ENCODE peak calls at places on chromosomes 4 and X, in eight cellular contexts. One of them, this sample, is unnamed.

GRCh38 chr4:173367285-173367684 is 3.5 kb upstream of the SAP30 start:
- DNase-seq in activated CD8-positive, alpha-beta T cell treated with anti-CD3 and anti-CD28 coated beads for 36 hours: no peak
- DNase-seq in AG20443: no peak
- DNase-seq in ovary: no peak
- DNase-seq in NCI-H2171 treated with DMSO at 0.1 percent for 48 hours: no peak
- DNase-seq in M059J: peak; percentile 21
- DNase-seq in fibroblast of lung: peak; percentile 9
- DNase-seq in GM23248: peak; percentile 28
- DNase-seq in this sample: no peak

GRCh38 chrX:116272328-116272727 is 101.8 kb downstream of the AGTR2 start:
- DNase-seq in fibroblast of lung: peak; percentile 88
- DNase-seq in activated CD8-positive, alpha-beta T cell treated with anti-CD3 and anti-CD28 coated beads for 36 hours: no peak
- DNase-seq in AG20443: peak; percentile 59
- DNase-seq in ovary: no peak
- DNase-seq in NCI-H2171 treated with DMSO at 0.1 percent for 48 hours: no peak
- DNase-seq in GM23248: peak; percentile 86
- DNase-seq in M059J: peak; percentile 97
- DNase-seq in this sample: no peak

GRCh38 chr4:153064571-153064970 is 128.4 kb downstream of the FHDC1 start:
- DNase-seq in NCI-H2171 treated with DMSO at 0.1 percent for 48 hours: no peak
- DNase-seq in GM23248: no peak
- DNase-seq in M059J: no peak
- DNase-seq in ovary: no peak
- DNase-seq in fibroblast of lung: no peak
- DNase-seq in activated CD8-positive, alpha-beta T cell treated with anti-CD3 and anti-CD28 coated beads for 36 hours: no peak
- DNase-seq in AG20443: no peak
- DNase-seq in this sample: no peak

GRCh38 chr4:114780205-114780604 is 181.6 kb downstream of the UGT8 start:
- DNase-seq in activated CD8-positive, alpha-beta T cell treated with anti-CD3 and anti-CD28 coated beads for 36 hours: no peak
- DNase-seq in NCI-H2171 treated with DMSO at 0.1 percent for 48 hours: peak; percentile 55
- DNase-seq in fibroblast of lung: peak; percentile 42
- DNase-seq in ovary: peak; percentile 17
- DNase-seq in GM23248: peak; percentile 52
- DNase-seq in M059J: peak; percentile 1
- DNase-seq in AG20443: no peak
- DNase-seq in this sample: no peak

GRCh38 chr4:26525751-26526150 is 35.5 kb upstream of the CCKAR start:
- DNase-seq in NCI-H2171 treated with DMSO at 0.1 percent for 48 hours: no peak
- DNase-seq in M059J: peak; percentile 64
- DNase-seq in activated CD8-positive, alpha-beta T cell treated with anti-CD3 and anti-CD28 coated beads for 36 hours: no peak
- DNase-seq in AG20443: no peak
- DNase-seq in fibroblast of lung: no peak
- DNase-seq in ovary: no peak
- DNase-seq in GM23248: peak; percentile 31
- DNase-seq in this sample: no peak

GRCh38 chr4:128334256-128334655 is 46.6 kb upstream of the PGRMC2 start:
- DNase-seq in AG20443: no peak
- DNase-seq in NCI-H2171 treated with DMSO at 0.1 percent for 48 hours: no peak
- DNase-seq in fibroblast of lung: no peak
- DNase-seq in GM23248: no peak
- DNase-seq in M059J: no peak
- DNase-seq in ovary: no peak
- DNase-seq in activated CD8-positive, alpha-beta T cell treated with anti-CD3 and anti-CD28 coated beads for 36 hours: no peak
- DNase-seq in this sample: no peak

GRCh38 chr4:90958256-90958895 is 831.2 kb downstream of the CCSER1 start:
- DNase-seq in fibroblast of lung: peak; percentile 92
- DNase-seq in M059J: peak; percentile 81
- DNase-seq in ovary: no peak
- DNase-seq in AG20443: no peak
- DNase-seq in GM23248: no peak
- DNase-seq in NCI-H2171 treated with DMSO at 0.1 percent for 48 hours: peak; percentile 65
- DNase-seq in activated CD8-positive, alpha-beta T cell treated with anti-CD3 and anti-CD28 coated beads for 36 hours: no peak
- DNase-seq in this sample: no peak

GRCh38 chr4:121462660-121463261 is 81.9 kb upstream of the QRFPR start:
- DNase-seq in ovary: no peak
- DNase-seq in fibroblast of lung: peak; percentile 75
- DNase-seq in GM23248: peak; percentile 88
- DNase-seq in NCI-H2171 treated with DMSO at 0.1 percent for 48 hours: peak; percentile 11
- DNase-seq in M059J: peak; percentile 66
- DNase-seq in activated CD8-positive, alpha-beta T cell treated with anti-CD3 and anti-CD28 coated beads for 36 hours: peak; percentile 64
- DNase-seq in AG20443: peak; percentile 62
- DNase-seq in this sample: peak; percentile 36

GRCh38 chrX:150833454-150834056 is 64.9 kb downstream of the CD99L2 start:
- DNase-seq in fibroblast of lung: no peak
- DNase-seq in ovary: no peak
- DNase-seq in GM23248: no peak
- DNase-seq in AG20443: no peak
- DNase-seq in M059J: no peak
- DNase-seq in activated CD8-positive, alpha-beta T cell treated with anti-CD3 and anti-CD28 coated beads for 36 hours: no peak
- DNase-seq in NCI-H2171 treated with DMSO at 0.1 percent for 48 hours: no peak
- DNase-seq in this sample: no peak

GRCh38 chr4:8829584-8829983 is 42.1 kb downstream of the HMX1 start:
- DNase-seq in fibroblast of lung: no peak
- DNase-seq in activated CD8-positive, alpha-beta T cell treated with anti-CD3 and anti-CD28 coated beads for 36 hours: no peak
- DNase-seq in GM23248: no peak
- DNase-seq in ovary: no peak
- DNase-seq in NCI-H2171 treated with DMSO at 0.1 percent for 48 hours: no peak
- DNase-seq in M059J: no peak
- DNase-seq in AG20443: no peak
- DNase-seq in this sample: no peak

GRCh38 chrX:24860140-24860539 is 155.6 kb downstream of the ARX start:
- DNase-seq in GM23248: peak; percentile 4
- DNase-seq in ovary: no peak
- DNase-seq in AG20443: no peak
- DNase-seq in NCI-H2171 treated with DMSO at 0.1 percent for 48 hours: no peak
- DNase-seq in fibroblast of lung: peak; percentile 36
- DNase-seq in activated CD8-positive, alpha-beta T cell treated with anti-CD3 and anti-CD28 coated beads for 36 hours: no peak
- DNase-seq in M059J: no peak
- DNase-seq in this sample: no peak

GRCh38 chrX:134172588-134173259 is 64.3 kb upstream of the CCDC160 start:
- DNase-seq in AG20443: peak; percentile 39
- DNase-seq in activated CD8-positive, alpha-beta T cell treated with anti-CD3 and anti-CD28 coated beads for 36 hours: peak; percentile 51
- DNase-seq in NCI-H2171 treated with DMSO at 0.1 percent for 48 hours: peak; percentile 46
- DNase-seq in M059J: peak; percentile 22
- DNase-seq in fibroblast of lung: peak; percentile 15
- DNase-seq in ovary: peak; percentile 22
- DNase-seq in GM23248: peak; percentile 17
- DNase-seq in this sample: peak; percentile 49

GRCh38 chr4:37879365-37879764 is 11.5 kb upstream of the TBC1D1 start:
- DNase-seq in ovary: no peak
- DNase-seq in AG20443: no peak
- DNase-seq in GM23248: no peak
- DNase-seq in NCI-H2171 treated with DMSO at 0.1 percent for 48 hours: no peak
- DNase-seq in fibroblast of lung: no peak
- DNase-seq in M059J: no peak
- DNase-seq in activated CD8-positive, alpha-beta T cell treated with anti-CD3 and anti-CD28 coated beads for 36 hours: no peak
- DNase-seq in this sample: no peak

GRCh38 chr4:121030711-121031110 is 41.6 kb downstream of the NDNF start:
- DNase-seq in NCI-H2171 treated with DMSO at 0.1 percent for 48 hours: no peak
- DNase-seq in AG20443: no peak
- DNase-seq in fibroblast of lung: no peak
- DNase-seq in activated CD8-positive, alpha-beta T cell treated with anti-CD3 and anti-CD28 coated beads for 36 hours: no peak
- DNase-seq in M059J: no peak
- DNase-seq in ovary: no peak
- DNase-seq in GM23248: peak; percentile 37
- DNase-seq in this sample: no peak

GRCh38 chr4:180169966-180170365 is 2073.2 kb upstream of the TENM3 start:
- DNase-seq in activated CD8-positive, alpha-beta T cell treated with anti-CD3 and anti-CD28 coated beads for 36 hours: no peak
- DNase-seq in fibroblast of lung: no peak
- DNase-seq in GM23248: no peak
- DNase-seq in NCI-H2171 treated with DMSO at 0.1 percent for 48 hours: no peak
- DNase-seq in AG20443: no peak
- DNase-seq in ovary: no peak
- DNase-seq in M059J: no peak
- DNase-seq in this sample: no peak

GRCh38 chrX:154029439-154029838 is 9.7 kb upstream of the IRAK1 start:
- DNase-seq in ovary: no peak
- DNase-seq in M059J: no peak
- DNase-seq in GM23248: no peak
- DNase-seq in activated CD8-positive, alpha-beta T cell treated with anti-CD3 and anti-CD28 coated beads for 36 hours: peak; percentile 20
- DNase-seq in fibroblast of lung: no peak
- DNase-seq in NCI-H2171 treated with DMSO at 0.1 percent for 48 hours: no peak
- DNase-seq in AG20443: no peak
- DNase-seq in this sample: no peak

GRCh38 chr4:10773010-10773409 is 88.4 kb upstream of the CLNK start:
- DNase-seq in M059J: no peak
- DNase-seq in GM23248: no peak
- DNase-seq in fibroblast of lung: peak; percentile 11
- DNase-seq in activated CD8-positive, alpha-beta T cell treated with anti-CD3 and anti-CD28 coated beads for 36 hours: no peak
- DNase-seq in NCI-H2171 treated with DMSO at 0.1 percent for 48 hours: no peak
- DNase-seq in ovary: no peak
- DNase-seq in AG20443: no peak
- DNase-seq in this sample: no peak

GRCh38 chr4:76306882-76307669 is 543 bp downstream of the STBD1 start:
- DNase-seq in ovary: peak; percentile 60
- DNase-seq in AG20443: peak; percentile 87
- DNase-seq in NCI-H2171 treated with DMSO at 0.1 percent for 48 hours: no peak
- DNase-seq in M059J: peak; percentile 64
- DNase-seq in fibroblast of lung: peak; percentile 50
- DNase-seq in GM23248: peak; percentile 90
- DNase-seq in activated CD8-positive, alpha-beta T cell treated with anti-CD3 and anti-CD28 coated beads for 36 hours: peak; percentile 34
- DNase-seq in this sample: peak; percentile 9

GRCh38 chr4:168892456-168892855 is 117.6 kb downstream of the CBR4 start:
- DNase-seq in fibroblast of lung: no peak
- DNase-seq in ovary: no peak
- DNase-seq in NCI-H2171 treated with DMSO at 0.1 percent for 48 hours: no peak
- DNase-seq in AG20443: no peak
- DNase-seq in activated CD8-positive, alpha-beta T cell treated with anti-CD3 and anti-CD28 coated beads for 36 hours: no peak
- DNase-seq in M059J: no peak
- DNase-seq in GM23248: no peak
- DNase-seq in this sample: no peak

GRCh38 chr4:26325191-26325590 is 4.4 kb downstream of the RBPJ start:
- DNase-seq in GM23248: peak; percentile 65
- DNase-seq in AG20443: no peak
- DNase-seq in NCI-H2171 treated with DMSO at 0.1 percent for 48 hours: no peak
- DNase-seq in M059J: peak; percentile 62
- DNase-seq in activated CD8-positive, alpha-beta T cell treated with anti-CD3 and anti-CD28 coated beads for 36 hours: peak; percentile 36
- DNase-seq in ovary: no peak
- DNase-seq in fibroblast of lung: peak; percentile 74
- DNase-seq in this sample: peak; percentile 27

GRCh38 chr4:90127223-90127705 is at the start of gene CCSER1:
- DNase-seq in M059J: no peak
- DNase-seq in NCI-H2171 treated with DMSO at 0.1 percent for 48 hours: no peak
- DNase-seq in activated CD8-positive, alpha-beta T cell treated with anti-CD3 and anti-CD28 coated beads for 36 hours: peak; percentile 33
- DNase-seq in GM23248: peak; percentile 20
- DNase-seq in fibroblast of lung: peak; percentile 44
- DNase-seq in AG20443: peak; percentile 51
- DNase-seq in ovary: peak; percentile 48
- DNase-seq in this sample: peak; percentile 35

GRCh38 chrX:40176979-40177430 is 79.2 kb upstream of the BCOR start:
- DNase-seq in activated CD8-positive, alpha-beta T cell treated with anti-CD3 and anti-CD28 coated beads for 36 hours: no peak
- DNase-seq in M059J: peak; percentile 43
- DNase-seq in fibroblast of lung: no peak
- DNase-seq in ovary: peak; percentile 54
- DNase-seq in NCI-H2171 treated with DMSO at 0.1 percent for 48 hours: no peak
- DNase-seq in GM23248: peak; percentile 45
- DNase-seq in AG20443: peak; percentile 20
- DNase-seq in this sample: no peak

GRCh38 chr4:39700500-39700899 is 2.6 kb downstream of the UBE2K start:
- DNase-seq in activated CD8-positive, alpha-beta T cell treated with anti-CD3 and anti-CD28 coated beads for 36 hours: no peak
- DNase-seq in M059J: no peak
- DNase-seq in GM23248: peak; percentile 5
- DNase-seq in AG20443: no peak
- DNase-seq in fibroblast of lung: no peak
- DNase-seq in NCI-H2171 treated with DMSO at 0.1 percent for 48 hours: no peak
- DNase-seq in ovary: no peak
- DNase-seq in this sample: no peak

GRCh38 chrX:55357236-55357635 is 92.5 kb upstream of the PAGE3 start:
- DNase-seq in activated CD8-positive, alpha-beta T cell treated with anti-CD3 and anti-CD28 coated beads for 36 hours: no peak
- DNase-seq in ovary: no peak
- DNase-seq in AG20443: no peak
- DNase-seq in M059J: no peak
- DNase-seq in NCI-H2171 treated with DMSO at 0.1 percent for 48 hours: no peak
- DNase-seq in fibroblast of lung: no peak
- DNase-seq in GM23248: no peak
- DNase-seq in this sample: no peak

This sample was measured in immature natural killer cell.